ENCODE peak calls at places on chromosomes 6 and 20, in seven cellular contexts. S is cardiac muscle cell, O is psoas muscle, X is mucosa of descending colon, A is right lobe of liver, H is foreskin fibroblast, L is fibroblast of pulmonary artery. Y is an unnamed sample.

GRCh38 chr20:2578430-2579192 is 42.2 kb downstream of the TMC2 start:
- DNase-seq in S (peak; percentile 63), O (no peak), X (no peak), A (no peak), H (no peak), L (no peak), Y (no peak)

GRCh38 chr20:31833130-31833930 is 12.1 kb downstream of the FOXS1 start:
- DNase-seq in S (peak; percentile 75), O (peak; percentile 75), X (peak; percentile 68), A (peak; percentile 19), H (no peak), L (peak; percentile 55), Y (no peak)

GRCh38 chr20:8693709-8694108 is 375.2 kb upstream of the PLCB4 start:
- DNase-seq in S (no peak), O (no peak), X (no peak), A (no peak), H (peak; percentile 78), L (peak; percentile 55), Y (peak; percentile 83)

GRCh38 chr20:3121271-3121911 is 36.9 kb upstream of the AVP start:
- DNase-seq in S (no peak), O (no peak), X (no peak), A (no peak), H (no peak), L (no peak), Y (no peak)

GRCh38 chr6:34386316-34387137 is 5.9 kb downstream of the NUDT3 start:
- DNase-seq in S (no peak), O (no peak), X (no peak), A (no peak), H (peak; percentile 88), L (peak; percentile 95), Y (peak; percentile 76)

GRCh38 chr20:9616455-9616805 is 102.0 kb downstream of the LAMP5 start:
- DNase-seq in S (no peak), O (no peak), X (no peak), A (no peak), H (no peak), L (no peak), Y (no peak)

GRCh38 chr6:32932132-32932868 is 8.5 kb downstream of the HLA-DMB start:
- DNase-seq in S (no peak), O (no peak), X (no peak), A (no peak), H (peak; percentile 37), L (peak; percentile 28), Y (no peak)

GRCh38 chr6:134422426-134423231 is 104.7 kb upstream of the SGK1 start:
- DNase-seq in S (no peak), O (no peak), X (no peak), A (no peak), H (peak; percentile 96), L (peak; percentile 98), Y (peak; percentile 99)

GRCh38 chr6:136274062-136274461 is 15.6 kb downstream of the BCLAF1 start:
- DNase-seq in S (no peak), O (no peak), X (no peak), A (no peak), H (no peak), L (peak; percentile 33), Y (no peak)

GRCh38 chr20:25281541-25281991 is 33.7 kb downstream of the PYGB start:
- DNase-seq in S (no peak), O (peak; percentile 47), X (peak; percentile 53), A (peak; percentile 43), H (no peak), L (no peak), Y (no peak)

GRCh38 chr6:154614101-154614500 is 103.6 kb upstream of the CNKSR3 start:
- DNase-seq in S (no peak), O (no peak), X (no peak), A (no peak), H (peak; percentile 65), L (peak; percentile 37), Y (no peak)

GRCh38 chr6:125749112-125749863 is at the start of gene HEY2:
- DNase-seq in S (peak; percentile 98), O (peak; percentile 96), X (peak; percentile 95), A (peak; percentile 98), H (peak; percentile 86), L (peak; percentile 87), Y (no peak)

GRCh38 chr6:39195792-39196385 is 33.4 kb downstream of the KCNK5 start:
- DNase-seq in S (no peak), O (no peak), X (no peak), A (no peak), H (no peak), L (no peak), Y (no peak)

GRCh38 chr20:61898405-61898804 is 167.3 kb downstream of the TAF4 start:
- DNase-seq in S (no peak), O (no peak), X (no peak), A (no peak), H (no peak), L (no peak), Y (no peak)

GRCh38 chr20:40714916-40715315 is 25.9 kb upstream of the MAFB start:
- DNase-seq in S (no peak), O (no peak), X (no peak), A (no peak), H (no peak), L (no peak), Y (no peak)

GRCh38 chr6:34324738-34325444 is 67.6 kb downstream of the NUDT3 start:
- DNase-seq in S (peak; percentile 28), O (peak; percentile 62), X (no peak), A (no peak), H (peak; percentile 32), L (peak; percentile 58), Y (no peak)

GRCh38 chr6:143940011-143940597 is 68.0 kb downstream of the PLAGL1 start:
- DNase-seq in S (peak; percentile 59), O (no peak), X (peak; percentile 52), A (no peak), H (no peak), L (peak; percentile 62), Y (no peak)

GRCh38 chr6:27608916-27609883 is 136.3 kb upstream of the ZNF184 start:
- DNase-seq in S (peak; percentile 67), O (no peak), X (no peak), A (no peak), H (peak; percentile 66), L (peak; percentile 84), Y (no peak)

GRCh38 chr20:13028001-13028400 is 19.2 kb downstream of the SPTLC3 start:
- DNase-seq in S (no peak), O (no peak), X (no peak), A (no peak), H (no peak), L (peak; percentile 47), Y (no peak)

GRCh38 chr20:62356948-62357667 is 10.0 kb downstream of the LAMA5 start:
- DNase-seq in S (no peak), O (peak; percentile 79), X (peak; percentile 52), A (peak; percentile 54), H (peak; percentile 47), L (peak; percentile 71), Y (no peak)

GRCh38 chr20:5036828-5037227 is 35.5 kb upstream of the SLC23A2 start:
- DNase-seq in S (no peak), O (no peak), X (no peak), A (no peak), H (no peak), L (no peak), Y (no peak)

GRCh38 chr20:31542201-31542842 is 28.1 kb downstream of the HM13 start:
- DNase-seq in S (no peak), O (no peak), X (no peak), A (no peak), H (peak; percentile 66), L (no peak), Y (no peak)

GRCh38 chr20:58838174-58838573 is 12.5 kb downstream of the GNAS-AS1 start:
- DNase-seq in S (no peak), O (no peak), X (no peak), A (no peak), H (no peak), L (no peak), Y (no peak)
- TF ChIP-seq CTCF in S (no peak), O (no peak), X (no peak), A (no peak), H (no peak), L (no peak), Y (no peak)

DNA sequence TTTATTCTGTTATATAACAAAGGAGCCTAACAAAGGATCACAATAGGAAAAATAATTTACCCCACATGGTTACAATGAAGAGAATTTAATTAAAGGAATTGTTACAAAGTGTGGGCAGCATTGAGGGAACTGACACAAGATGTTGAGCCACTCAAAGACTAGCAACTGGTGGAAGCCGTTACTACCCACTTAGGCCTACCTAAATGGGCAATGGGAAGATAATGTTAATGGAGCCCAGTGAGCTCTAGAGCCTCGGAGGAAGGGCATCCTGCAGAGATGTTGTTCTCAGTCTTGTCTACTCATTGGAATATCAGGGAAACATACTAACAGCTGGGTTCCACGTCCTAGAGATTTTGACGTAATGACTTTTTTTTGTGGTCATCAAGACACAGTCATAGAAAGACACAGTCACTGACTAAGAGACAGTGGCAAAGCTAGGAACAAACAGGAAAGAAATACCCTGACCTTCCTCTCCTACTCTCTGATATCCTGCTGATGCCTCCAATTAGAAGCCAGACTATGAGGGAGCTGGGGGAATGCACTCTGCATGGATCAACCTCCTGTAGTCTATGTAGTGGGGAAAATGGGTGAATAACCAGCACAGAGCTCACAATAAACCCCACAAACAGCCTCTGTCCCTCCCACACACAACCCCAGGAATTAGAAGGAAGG is 523.8 kb upstream of the FLRT3 start:
- DNase-seq in S (no peak), O (no peak), X (no peak), A (no peak), H (no peak), L (no peak), Y (no peak)
- H3K4me3 ChIP-seq in S (no peak overlapping the region), O (no peak overlapping the region), X (no peak overlapping the region), A (no peak overlapping the region), H (no peak overlapping the region), L (no peak overlapping the region), Y (no peak overlapping the region)

DNA sequence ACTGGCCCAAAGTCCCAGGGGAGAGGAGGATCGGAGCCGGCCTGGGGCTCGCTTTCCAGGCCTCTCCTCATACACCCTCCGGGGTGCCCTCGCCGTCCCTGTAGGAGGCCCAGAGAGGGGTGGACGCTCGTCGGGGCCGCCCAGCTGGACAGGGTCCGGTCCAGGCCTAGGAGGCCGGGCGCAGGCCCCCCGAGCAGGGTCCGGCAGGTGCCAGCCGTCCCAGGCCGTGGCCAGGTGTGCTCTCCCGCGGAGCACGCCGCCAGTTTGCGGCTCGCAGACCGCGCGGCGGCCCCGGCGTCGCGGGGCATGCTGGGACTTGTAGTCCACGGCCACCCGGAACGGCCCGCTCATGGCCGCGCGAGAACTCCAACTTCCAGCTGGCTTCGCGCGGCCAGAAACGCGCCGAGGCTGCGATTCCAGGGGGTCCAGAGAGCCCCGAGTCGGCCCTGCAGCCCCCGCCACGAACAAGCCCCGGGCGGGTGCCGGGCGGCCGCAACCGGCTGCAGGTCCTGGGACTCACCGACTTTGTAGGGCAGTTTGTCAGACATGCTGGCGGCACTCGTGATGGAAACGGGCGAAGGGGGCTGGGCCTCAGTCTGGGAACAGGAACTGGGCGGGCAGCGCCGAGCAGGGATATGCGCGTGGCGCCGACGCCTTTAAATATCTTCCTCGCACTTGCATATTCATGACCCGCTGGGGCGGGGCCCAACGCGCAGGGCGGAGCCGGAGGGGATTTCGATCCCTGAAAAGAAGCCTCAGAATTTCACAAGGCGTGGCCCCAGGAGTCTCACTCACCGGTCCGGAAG is at the start of gene AHCY:
- DNase-seq in S (peak; percentile 97), O (peak; percentile 97), X (peak; percentile 98), A (peak; percentile 97), H (peak; percentile 96), L (peak; percentile 97), Y (peak; percentile 60)
- TF ChIP-seq CTCF in S (no peak), O (no peak), X (no peak), A (no peak), H (peak; percentile 6), L (no peak), Y (no peak)

GRCh38 chr6:93678841-93679454 is 259.6 kb upstream of the EPHA7 start:
- DNase-seq in S (no peak), O (no peak), X (no peak), A (no peak), H (no peak), L (peak; percentile 34), Y (no peak)
- H3K4me3 ChIP-seq in S (no peak overlapping the region), O (no peak overlapping the region), X (no peak overlapping the region), A (no peak overlapping the region), H (no peak overlapping the region), L (peak overlapping the region; percentile 3), Y (no peak overlapping the region)